ENCODE peak calls at places on chromosomes 3 and 15, in four cellular contexts. W is fibroblast of pulmonary artery, L is pancreas, S is right atrium auricular region. V is an unnamed sample.

GRCh38 chr15:40769310-40770146 is at the start of gene C15orf62:
- DNase-seq in L (no peak), S (no peak), W (peak), V (peak)

GRCh38 chr15:22961661-22962221 is 18.4 kb downstream of the CYFIP1 start:
- DNase-seq in L (peak), W (peak), S (no peak), V (no peak)

GRCh38 chr15:71250936-71251468 is 135.7 kb downstream of the THSD4 start:
- DNase-seq in L (no peak), W (peak), S (no peak), V (no peak)

GRCh38 chr3:177357352-177358084 is 160.2 kb upstream of the TBL1XR1 start:
- DNase-seq in S (peak), W (peak), L (peak), V (no peak)

GRCh38 chr3:45082139-45082538 is 56.0 kb downstream of the CLEC3B start:
- DNase-seq in S (no peak), L (no peak), W (peak), V (no peak)

GRCh38 chr3:185263423-185263822 is 9.6 kb upstream of the EHHADH start:
- DNase-seq in L (no peak), S (no peak), W (no peak), V (no peak)

GRCh38 chr15:67104453-67104852 is 39.1 kb downstream of the SMAD3 start:
- DNase-seq in L (no peak), S (no peak), W (no peak), V (no peak)

GRCh38 chr15:73265536-73266153 is 103.1 kb downstream of the HCN4 start:
- DNase-seq in L (no peak), S (no peak), W (peak), V (no peak)

GRCh38 chr3:141066593-141066860 is 15.4 kb downstream of the SPSB4 start:
- DNase-seq in L (no peak), W (no peak), S (no peak), V (no peak)

GRCh38 chr3:191997093-191997492 is 536.1 kb downstream of the PYDC2 start:
- DNase-seq in L (no peak), W (no peak), S (no peak), V (no peak)

GRCh38 chr15:43795997-43796396 is 3.9 kb downstream of the SERF2 start:
- DNase-seq in L (no peak), S (no peak), W (no peak), V (no peak)

GRCh38 chr3:179247289-179248020 is 3.5 kb downstream of the KCNMB3 start:
- DNase-seq in W (peak), L (no peak), S (no peak), V (no peak)

GRCh38 chr3:107855710-107856109 is 235.1 kb downstream of the CD47 start:
- DNase-seq in L (no peak), W (peak), S (no peak), V (no peak)

GRCh38 chr3:197667968-197668367 is 68.7 kb downstream of the RUBCN start:
- DNase-seq in L (no peak), W (no peak), S (no peak), V (no peak)

DNA sequence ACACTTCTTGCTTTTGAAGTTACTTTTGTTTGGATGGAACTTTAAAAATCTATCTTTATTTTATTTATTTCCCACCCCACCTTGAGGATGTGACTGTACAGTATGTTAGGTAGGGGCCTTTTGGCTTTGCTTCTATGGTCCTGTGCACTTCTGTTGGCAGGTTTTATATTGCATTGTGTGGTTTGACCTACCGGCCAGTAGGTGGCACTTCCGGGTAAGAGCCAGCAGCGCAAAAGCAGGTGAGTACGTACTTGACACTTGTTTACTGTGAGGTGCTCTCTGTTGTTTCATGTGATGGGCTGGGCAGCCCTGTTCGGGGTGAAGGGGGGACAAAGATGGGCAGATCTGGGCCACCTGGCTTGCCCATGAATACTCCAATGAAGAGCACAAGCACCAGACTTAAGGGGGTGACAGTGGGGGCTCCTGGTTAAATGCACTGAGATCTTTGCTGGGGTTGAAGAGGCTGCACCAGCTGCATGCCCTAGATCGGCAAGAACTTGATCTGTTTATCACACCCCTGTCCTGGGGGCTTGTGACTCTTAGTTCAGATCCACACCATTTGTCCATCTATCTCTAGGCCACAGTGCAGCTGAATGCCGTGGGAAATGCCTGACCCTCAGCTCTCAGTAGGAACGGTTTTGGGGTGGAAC is 131.6 kb downstream of the NLGN1 start:
- DNase-seq in W (peak), S (no peak), L (no peak), V (no peak)
- TF ChIP-seq CTCF in W (peak), S (no peak), L (peak), V (no peak)

GRCh38 chr3:3836845-3837244 is 37.6 kb downstream of the LRRN1 start:
- DNase-seq in S (no peak), L (no peak), W (no peak), V (no peak)
- TF ChIP-seq CTCF in S (no peak), L (no peak), W (no peak), V (no peak)

GRCh38 chr3:172987268-172987667 is 153.8 kb downstream of the SPATA16 start:
- DNase-seq in S (no peak), L (no peak), W (peak), V (no peak)
- TF ChIP-seq CTCF in S (peak), L (no peak), W (peak), V (no peak)

GRCh38 chr3:139044366-139045210 is at the start of gene PRR23C:
- DNase-seq in W (no peak), S (no peak), L (no peak), V (no peak)

GRCh38 chr3:139043554-139044365 is 932 bp downstream of the PRR23C start:
- DNase-seq in S (no peak), W (no peak), L (no peak), V (no peak)
- TF ChIP-seq CTCF in S (no peak), W (no peak), L (no peak), V (no peak)

DNA sequence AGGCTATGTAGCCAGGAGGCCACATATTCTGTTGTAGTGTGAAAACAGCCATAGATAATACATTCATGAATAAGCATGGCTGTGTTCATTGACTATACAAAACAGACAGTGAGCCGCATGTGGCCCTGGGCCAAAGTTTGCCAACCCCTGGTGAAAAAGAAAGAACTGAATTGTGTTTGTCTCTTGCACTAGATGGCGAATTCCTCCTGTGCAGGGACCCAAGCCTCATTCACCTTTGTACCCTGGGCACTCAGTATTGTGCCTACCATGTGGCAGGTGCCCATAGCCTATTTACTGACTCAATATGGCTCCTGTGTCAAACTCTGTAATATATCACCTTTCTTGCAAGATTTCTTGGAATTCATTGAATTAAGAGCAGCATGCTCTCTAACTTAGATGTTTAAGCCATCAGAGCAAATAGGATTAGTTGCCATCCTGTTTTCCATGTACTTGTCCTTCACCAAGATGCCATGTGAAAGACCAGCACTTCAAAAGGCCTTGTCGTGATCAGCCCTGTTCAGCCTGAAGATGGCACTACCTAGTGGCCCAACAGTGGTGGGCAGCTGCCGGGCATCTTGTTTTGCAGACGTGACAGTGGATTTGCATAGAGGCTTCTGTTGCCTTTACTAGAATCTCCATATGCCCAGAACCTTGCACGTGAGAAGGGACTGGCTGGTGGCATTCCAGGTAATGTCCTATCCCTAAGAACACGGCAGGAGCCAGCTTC is 50.9 kb upstream of the CMTM7 start:
- DNase-seq in S (no peak), W (peak), L (no peak), V (no peak)
- TF ChIP-seq CTCF in S (no peak), W (peak), L (no peak), V (no peak)

GRCh38 chr15:90231028-90232017 is 2.4 kb downstream of the CIB1 start:
- DNase-seq in S (no peak), L (peak), W (no peak), V (no peak)

GRCh38 chr15:90234519-90234988 is 545 bp downstream of the GDPGP1 start:
- DNase-seq in S (no peak), W (peak), L (no peak), V (no peak)

GRCh38 chr15:90232196-90232595 is 1.5 kb downstream of the CIB1 start:
- DNase-seq in S (no peak), L (no peak), W (no peak), V (no peak)

GRCh38 chr15:90233701-90234518 is at the start of the genes CIB1 and GDPGP1:
- DNase-seq in S (peak), L (peak), W (peak), V (peak)

GRCh38 chr15:90232941-90233700 is 620 bp downstream of the CIB1 start:
- DNase-seq in S (peak), L (peak), W (peak), V (no peak)
- TF ChIP-seq CTCF in S (peak), L (peak), W (peak), V (no peak)

GRCh38 chr3:66989860-66990696 is 8.0 kb upstream of the KBTBD8 start:
- DNase-seq in L (no peak), S (no peak), W (no peak), V (no peak)
- TF ChIP-seq CTCF in L (no peak), S (peak), W (peak), V (no peak)